ENCODE peak calls at places on chromosome 7, in four cellular contexts. One of them, this sample, is unnamed. For H3K9me3, the result is how much of the 10 kb centered on the place peaks cover.

GRCh38 chr7:23299770-23300300 is 696 bp downstream of the MALSU1 start:
- DNase-seq in psoas muscle: no peak
- DNase-seq in spleen: no peak
- DNase-seq in A549: peak
- DNase-seq in this sample: no peak

GRCh38 chr7:153190452-153190851 is 430.9 kb downstream of the ACTR3B start:
- DNase-seq in psoas muscle: no peak
- DNase-seq in spleen: no peak
- DNase-seq in A549: peak
- DNase-seq in this sample: no peak

GRCh38 chr7:70696139-70696782 is 435.7 kb upstream of the GALNT17 start:
- DNase-seq in psoas muscle: no peak
- DNase-seq in spleen: no peak
- DNase-seq in A549: no peak
- DNase-seq in this sample: no peak

GRCh38 chr7:27737591-27737990 is 2.4 kb upstream of the TAX1BP1 start:
- DNase-seq in psoas muscle: no peak
- DNase-seq in spleen: no peak
- DNase-seq in A549: no peak
- DNase-seq in this sample: no peak

GRCh38 chr7:95529701-95530100 is 44.0 kb downstream of the ASB4 start:
- DNase-seq in psoas muscle: no peak
- DNase-seq in spleen: no peak
- DNase-seq in A549: no peak
- DNase-seq in this sample: no peak

GRCh38 chr7:42035205-42035604 is 201.8 kb downstream of the GLI3 start:
- DNase-seq in psoas muscle: peak
- DNase-seq in spleen: no peak
- DNase-seq in A549: no peak
- DNase-seq in this sample: no peak

GRCh38 chr7:151624246-151624928 is 104.7 kb upstream of the RHEB start:
- DNase-seq in psoas muscle: no peak
- DNase-seq in spleen: no peak
- DNase-seq in A549: no peak
- DNase-seq in this sample: no peak

GRCh38 chr7:157000741-157001653 is 9.5 kb downstream of the MNX1 start:
- DNase-seq in psoas muscle: no peak
- DNase-seq in spleen: no peak
- DNase-seq in A549: no peak
- DNase-seq in this sample: no peak

GRCh38 chr7:133563196-133563707 is 310.4 kb downstream of the EXOC4 start:
- DNase-seq in psoas muscle: no peak
- DNase-seq in spleen: no peak
- DNase-seq in A549: no peak
- DNase-seq in this sample: no peak

GRCh38 chr7:30752979-30753378 is 1.0 kb downstream of the INMT start:
- DNase-seq in psoas muscle: peak
- DNase-seq in spleen: no peak
- DNase-seq in A549: no peak
- DNase-seq in this sample: no peak

GRCh38 chr7:101162551-101163280 is 2.7 kb downstream of the VGF start:
- DNase-seq in psoas muscle: no peak
- DNase-seq in spleen: peak
- DNase-seq in A549: no peak
- DNase-seq in this sample: no peak

GRCh38 chr7:91157579-91158320 is 106.5 kb upstream of the FZD1 start:
- DNase-seq in psoas muscle: no peak
- DNase-seq in spleen: no peak
- DNase-seq in A549: no peak
- DNase-seq in this sample: no peak

GRCh38 chr7:100130608-100131453 is 4.1 kb downstream of the MBLAC1 start:
- DNase-seq in psoas muscle: peak
- DNase-seq in spleen: peak
- DNase-seq in A549: peak
- DNase-seq in this sample: peak

GRCh38 chr7:95546647-95547046 is 49.7 kb downstream of the PDK4 start:
- DNase-seq in psoas muscle: no peak
- DNase-seq in spleen: no peak
- DNase-seq in A549: no peak
- DNase-seq in this sample: no peak

GRCh38 chr7:7736671-7737070 is 18.3 kb upstream of the RPA3 start:
- DNase-seq in psoas muscle: no peak
- DNase-seq in spleen: no peak
- DNase-seq in A549: no peak
- DNase-seq in this sample: no peak

GRCh38 chr7:80060218-80060806 is 74.3 kb upstream of the GNAI1 start:
- DNase-seq in psoas muscle: no peak
- DNase-seq in spleen: no peak
- DNase-seq in A549: peak
- DNase-seq in this sample: no peak

GRCh38 chr7:31000161-31000693 is 36.5 kb downstream of the GHRHR start:
- DNase-seq in psoas muscle: no peak
- DNase-seq in spleen: no peak
- DNase-seq in A549: no peak
- DNase-seq in this sample: no peak

GRCh38 chr7:11831727-11832495 is at the start of gene THSD7A:
- DNase-seq in psoas muscle: peak
- DNase-seq in spleen: peak
- DNase-seq in A549: peak
- DNase-seq in this sample: no peak

GRCh38 chr7:96861-97260 is 95.5 kb upstream of the FAM20C start:
- DNase-seq in psoas muscle: no peak
- DNase-seq in spleen: no peak
- DNase-seq in A549: no peak
- DNase-seq in this sample: no peak

GRCh38 chr7:90210475-90210874 is 1.1 kb upstream of the STEAP2 start:
- DNase-seq in psoas muscle: no peak
- DNase-seq in spleen: no peak
- DNase-seq in A549: no peak
- DNase-seq in this sample: no peak

GRCh38 chr7:137489880-137490279 is 146.3 kb upstream of the PTN start:
- DNase-seq in psoas muscle: no peak
- DNase-seq in spleen: no peak
- DNase-seq in A549: no peak
- DNase-seq in this sample: no peak

GRCh38 chr7:28615091-28615490 is 202.8 kb downstream of the CREB5 start:
- DNase-seq in psoas muscle: no peak
- DNase-seq in spleen: no peak
- DNase-seq in A549: no peak
- DNase-seq in this sample: no peak

GRCh38 chr7:130875265-130875741 is 141.3 kb upstream of the KLF14 start:
- DNase-seq in psoas muscle: no peak
- DNase-seq in spleen: peak
- DNase-seq in A549: peak
- DNase-seq in this sample: peak

GRCh38 chr7:142645777-142646176 is 103.5 kb upstream of the PRSS1 start:
- DNase-seq in psoas muscle: no peak
- DNase-seq in spleen: no peak
- DNase-seq in A549: no peak
- DNase-seq in this sample: no peak

GRCh38 chr7:98321301-98321700 is 39.8 kb downstream of the BRI3 start:
- DNase-seq in psoas muscle: no peak
- DNase-seq in spleen: no peak
- DNase-seq in A549: no peak
- DNase-seq in this sample: no peak

GRCh38 chr7:44348300-44348699 is 22.9 kb upstream of the CAMK2B start:
- DNase-seq in psoas muscle: no peak
- DNase-seq in spleen: no peak
- DNase-seq in A549: peak
- DNase-seq in this sample: no peak

GRCh38 chr7:2031496-2031895 is 201.2 kb downstream of the MAD1L1 start:
- DNase-seq in psoas muscle: peak
- DNase-seq in spleen: peak
- DNase-seq in A549: no peak
- DNase-seq in this sample: no peak

GRCh38 chr7:2029936-2030335 is 202.8 kb downstream of the MAD1L1 start:
- DNase-seq in psoas muscle: peak
- DNase-seq in spleen: peak
- DNase-seq in A549: no peak
- DNase-seq in this sample: peak

GRCh38 chr7:2030475-2031456 is 202.0 kb downstream of the MAD1L1 start:
- DNase-seq in psoas muscle: peak
- DNase-seq in spleen: peak
- DNase-seq in A549: no peak
- DNase-seq in this sample: no peak

GRCh38 chr7:2028733-2029132 is 204.0 kb downstream of the MAD1L1 start:
- DNase-seq in psoas muscle: no peak
- DNase-seq in spleen: peak
- DNase-seq in A549: no peak
- DNase-seq in this sample: no peak

GRCh38 chr7:2029211-2029905 is 203.4 kb downstream of the MAD1L1 start:
- DNase-seq in psoas muscle: no peak
- DNase-seq in spleen: peak
- DNase-seq in A549: no peak
- DNase-seq in this sample: peak
- H3K9me3 ChIP-seq in psoas muscle: under half
- H3K9me3 ChIP-seq in spleen: under half
- H3K9me3 ChIP-seq in A549: under half
- H3K9me3 ChIP-seq in this sample: under half

DNA sequence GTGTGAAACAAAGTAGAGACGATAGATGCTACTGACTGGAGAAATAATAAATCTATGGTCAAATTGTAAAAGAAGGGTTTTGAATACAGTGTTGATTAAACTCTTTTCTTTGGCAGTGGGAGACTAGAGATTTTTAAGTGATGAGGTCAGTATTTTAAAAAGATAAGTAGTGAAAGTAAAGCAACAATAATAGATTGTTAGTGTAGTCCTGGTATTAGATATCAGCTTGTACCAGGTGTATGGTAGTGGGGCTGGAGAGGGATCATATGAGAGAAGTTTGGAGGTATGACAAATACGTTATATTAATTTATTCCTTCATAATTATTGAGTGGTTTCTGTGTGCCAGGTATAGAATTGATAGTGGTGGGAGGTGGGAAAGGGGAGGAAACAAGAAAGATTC is 25.2 kb downstream of the PHTF2 start:
- DNase-seq in psoas muscle: no peak
- DNase-seq in spleen: no peak
- DNase-seq in A549: no peak
- DNase-seq in this sample: no peak
- H3K9me3 ChIP-seq in psoas muscle: under half
- H3K9me3 ChIP-seq in spleen: half or more
- H3K9me3 ChIP-seq in A549: under half
- H3K9me3 ChIP-seq in this sample: under half

GRCh38 chr7:158501300-158502067 is 86.1 kb downstream of the PTPRN2 start:
- DNase-seq in psoas muscle: no peak
- DNase-seq in spleen: peak
- DNase-seq in A549: no peak
- DNase-seq in this sample: no peak
- H3K9me3 ChIP-seq in psoas muscle: under half
- H3K9me3 ChIP-seq in spleen: under half
- H3K9me3 ChIP-seq in A549: under half
- H3K9me3 ChIP-seq in this sample: under half

DNA sequence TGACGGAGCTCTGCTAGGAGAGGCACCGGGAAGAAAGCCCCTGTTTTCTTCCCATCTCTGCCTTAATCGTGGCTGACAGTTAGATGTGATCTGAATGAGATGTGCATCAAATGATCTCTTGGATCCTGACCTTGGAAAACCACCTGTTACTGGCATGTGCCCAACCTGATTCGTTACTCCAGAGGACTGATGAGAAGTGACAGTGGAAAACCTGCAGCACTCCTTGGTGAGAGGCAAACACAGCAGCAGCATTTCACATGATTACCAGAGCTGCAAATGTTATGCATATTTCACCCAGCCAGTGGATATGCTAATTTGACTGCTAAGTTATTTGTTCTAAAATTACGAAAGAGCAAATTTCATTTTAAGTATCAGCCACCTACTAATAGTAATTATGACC is 95.3 kb downstream of the PTPRN2 start:
- DNase-seq in psoas muscle: no peak
- DNase-seq in spleen: no peak
- DNase-seq in A549: no peak
- DNase-seq in this sample: no peak
- H3K9me3 ChIP-seq in psoas muscle: under half
- H3K9me3 ChIP-seq in spleen: under half
- H3K9me3 ChIP-seq in A549: under half
- H3K9me3 ChIP-seq in this sample: under half